ENCODE peak calls at places on chromosome 5, in four cellular contexts. N is activated CD4-positive, alpha-beta T cell treated with anti-CD3 and anti-CD28 coated beads, Interleukin-2, amount 50 U/mL, for 1 hour; H is effector memory CD4-positive, alpha-beta T cell; Y is HCT116. V is an unnamed sample.

GRCh38 chr5:69497006-69497520 is 4.5 kb downstream of the OCLN start:
- DNase-seq in Y (no peak), N (no peak), H (no peak), V (no peak)

GRCh38 chr5:174916227-174916626 is 191.8 kb downstream of the MSX2 start:
- DNase-seq in N (no peak), H (no peak), Y (no peak), V (no peak)

GRCh38 chr5:69024241-69024651 is 69.6 kb upstream of the SLC30A5 start:
- DNase-seq in H (no peak), N (no peak), Y (peak), V (peak)

GRCh38 chr5:2751592-2752021 is at the start of gene IRX2:
- DNase-seq in Y (no peak), N (no peak), H (no peak), V (no peak)

GRCh38 chr5:134590992-134591659 is 41.5 kb downstream of the SAR1B start:
- DNase-seq in N (no peak), H (no peak), Y (peak), V (no peak)

GRCh38 chr5:6636293-6636692 is 3.1 kb downstream of the SRD5A1 start:
- DNase-seq in Y (no peak), H (no peak), N (no peak), V (peak)

GRCh38 chr5:62306494-62307363 is 723 bp downstream of the KIF2A start:
- DNase-seq in N (peak), Y (no peak), H (peak), V (no peak)

GRCh38 chr5:160159991-160160826 is 41.0 kb upstream of the PWWP2A start:
- DNase-seq in H (no peak), Y (no peak), N (no peak), V (no peak)

GRCh38 chr5:173051746-173052145 is 4.4 kb upstream of the CREBRF start:
- DNase-seq in H (no peak), N (no peak), Y (no peak), V (no peak)

GRCh38 chr5:9441610-9442009 is 104.3 kb downstream of the SEMA5A start:
- DNase-seq in Y (no peak), N (no peak), H (no peak), V (peak)

GRCh38 chr5:94771742-94772141 is 153.3 kb downstream of the SLF1 start:
- DNase-seq in Y (no peak), H (no peak), N (no peak), V (no peak)

GRCh38 chr5:29016067-29016466 is 1977.7 kb upstream of the CDH9 start:
- DNase-seq in Y (no peak), H (no peak), N (no peak), V (no peak)

GRCh38 chr5:149141957-149142851 is 911 bp downstream of the ABLIM3 start:
- DNase-seq in H (no peak), Y (no peak), N (no peak), V (no peak)

GRCh38 chr5:14557840-14558239 is 23.8 kb upstream of the OTULINL start:
- DNase-seq in Y (no peak), H (no peak), N (no peak), V (no peak)

GRCh38 chr5:53991942-53992341 is 318.4 kb downstream of the ARL15 start:
- DNase-seq in Y (no peak), H (no peak), N (no peak), V (no peak)

GRCh38 chr5:103474671-103475070 is 87.9 kb downstream of the NUDT12 start:
- DNase-seq in H (no peak), N (no peak), Y (no peak), V (no peak)

GRCh38 chr5:147466581-147466980 is 43.3 kb downstream of the DPYSL3 start:
- DNase-seq in Y (no peak), N (no peak), H (no peak), V (no peak)

GRCh38 chr5:142871880-142872200 is 101.7 kb downstream of the ARHGAP26 start:
- DNase-seq in Y (no peak), N (no peak), H (no peak), V (no peak)

GRCh38 chr5:141940695-141941271 is 17.1 kb downstream of the DELE1 start:
- DNase-seq in H (no peak), N (no peak), Y (no peak), V (no peak)

GRCh38 chr5:150065346-150065745 is 21.0 kb downstream of the CSF1R start:
- DNase-seq in N (no peak), H (no peak), Y (no peak), V (no peak)

GRCh38 chr5:57989378-57989777 is 470.5 kb downstream of the PLK2 start:
- DNase-seq in N (no peak), Y (no peak), H (no peak), V (no peak)

GRCh38 chr5:10860645-10861455 is 99.8 kb upstream of the DAP start:
- DNase-seq in N (no peak), H (no peak), Y (no peak), V (no peak)

GRCh38 chr5:16690243-16690839 is 73.5 kb upstream of the RETREG1 start:
- DNase-seq in Y (peak), N (no peak), H (no peak), V (peak)

GRCh38 chr5:55597014-55597981 is 62.5 kb upstream of the PLPP1 start:
- DNase-seq in N (no peak), H (no peak), Y (peak), V (peak)

GRCh38 chr5:150163547-150164059 is 3.0 kb upstream of the CDX1 start:
- DNase-seq in H (no peak), N (no peak), Y (no peak), V (no peak)

GRCh38 chr5:98568336-98568735 is 205.1 kb upstream of the RGMB start:
- DNase-seq in N (no peak), Y (no peak), H (no peak), V (no peak)

GRCh38 chr5:146717951-146718350 is 160.6 kb downstream of the PPP2R2B start:
- DNase-seq in H (no peak), Y (no peak), N (no peak), V (no peak)

GRCh38 chr5:11251242-11251641 is 490.2 kb upstream of the DAP start:
- DNase-seq in N (no peak), H (no peak), Y (no peak), V (peak)

GRCh38 chr5:23507278-23507685 is at the start of gene PRDM9:
- DNase-seq in H (no peak), N (no peak), Y (no peak), V (no peak)

V was measured in keratinocyte.